ENCODE peak calls at places on chromosomes 2 and 18, in five cellular contexts. One of them, this sample, is unnamed.
A peak's percentile ranks its signal among the peaks of the same experiment; 100 is the strongest.

GRCh38 chr18:49510393-49511115 is 23.5 kb upstream of the C18orf32 start:
- DNase-seq in K562: peak; percentile 39
- DNase-seq in HepG2: no peak
- DNase-seq in SK-N-SH: peak; percentile 69
- DNase-seq in H1: no peak
- DNase-seq in this sample: peak; percentile 69

GRCh38 chr2:121999273-121999672 is 243.8 kb downstream of the TSN start:
- DNase-seq in K562: no peak
- DNase-seq in SK-N-SH: peak; percentile 82
- DNase-seq in HepG2: no peak
- DNase-seq in H1: no peak
- DNase-seq in this sample: no peak

GRCh38 chr2:162123806-162124758 is 28.0 kb downstream of the GCG start:
- DNase-seq in H1: no peak
- DNase-seq in SK-N-SH: peak; percentile 42
- DNase-seq in K562: peak; percentile 53
- DNase-seq in HepG2: peak; percentile 69
- DNase-seq in this sample: peak; percentile 70

GRCh38 chr2:142131016-142131714 is at the start of gene LRP1B:
- DNase-seq in HepG2: peak; percentile 37
- DNase-seq in SK-N-SH: peak; percentile 40
- DNase-seq in H1: peak; percentile 3
- DNase-seq in K562: no peak
- DNase-seq in this sample: peak; percentile 3

GRCh38 chr2:61538920-61539559 is 884 bp upstream of the XPO1 start:
- DNase-seq in K562: no peak
- DNase-seq in HepG2: peak; percentile 54
- DNase-seq in H1: no peak
- DNase-seq in SK-N-SH: peak; percentile 8
- DNase-seq in this sample: no peak

GRCh38 chr2:204967199-204967995 is 422.1 kb downstream of the PARD3B start:
- DNase-seq in SK-N-SH: peak; percentile 23
- DNase-seq in H1: no peak
- DNase-seq in K562: no peak
- DNase-seq in HepG2: no peak
- DNase-seq in this sample: no peak

GRCh38 chr2:236600892-236601291 is 31.3 kb downstream of the ACKR3 start:
- DNase-seq in SK-N-SH: no peak
- DNase-seq in HepG2: no peak
- DNase-seq in K562: no peak
- DNase-seq in H1: no peak
- DNase-seq in this sample: no peak

GRCh38 chr2:140473851-140474250 is 1657.0 kb downstream of the LRP1B start:
- DNase-seq in SK-N-SH: no peak
- DNase-seq in K562: no peak
- DNase-seq in HepG2: no peak
- DNase-seq in H1: no peak
- DNase-seq in this sample: no peak

GRCh38 chr2:240412975-240413812 is 22.3 kb upstream of the GPC1 start:
- DNase-seq in H1: no peak
- DNase-seq in K562: peak; percentile 16
- DNase-seq in SK-N-SH: no peak
- DNase-seq in HepG2: no peak
- DNase-seq in this sample: no peak

GRCh38 chr2:157032019-157032418 is 225.5 kb upstream of the GALNT5 start:
- DNase-seq in H1: no peak
- DNase-seq in SK-N-SH: peak; percentile 1
- DNase-seq in HepG2: peak; percentile 46
- DNase-seq in K562: no peak
- DNase-seq in this sample: no peak

GRCh38 chr2:41872646-41873045 is 175.2 kb upstream of the PKDCC start:
- DNase-seq in SK-N-SH: no peak
- DNase-seq in HepG2: peak; percentile 32
- DNase-seq in H1: no peak
- DNase-seq in K562: no peak
- DNase-seq in this sample: no peak

GRCh38 chr2:28160986-28161425 is 231.7 kb upstream of the FOSL2 start:
- DNase-seq in SK-N-SH: no peak
- DNase-seq in HepG2: no peak
- DNase-seq in H1: no peak
- DNase-seq in K562: no peak
- DNase-seq in this sample: peak; percentile 1

GRCh38 chr2:222930862-222931261 is 70.0 kb downstream of the ACSL3 start:
- DNase-seq in K562: no peak
- DNase-seq in HepG2: no peak
- DNase-seq in H1: no peak
- DNase-seq in SK-N-SH: no peak
- DNase-seq in this sample: no peak

GRCh38 chr2:65024149-65024829 is 31.9 kb upstream of the CEP68 start:
- DNase-seq in HepG2: no peak
- DNase-seq in H1: no peak
- DNase-seq in SK-N-SH: no peak
- DNase-seq in K562: no peak
- DNase-seq in this sample: no peak

GRCh38 chr18:2104620-2105462 is 466.5 kb downstream of the METTL4 start:
- DNase-seq in HepG2: peak; percentile 30
- DNase-seq in K562: peak; percentile 85
- DNase-seq in H1: no peak
- DNase-seq in SK-N-SH: peak; percentile 62
- DNase-seq in this sample: peak; percentile 55

GRCh38 chr2:156279446-156279845 is 53.1 kb downstream of the NR4A2 start:
- DNase-seq in HepG2: no peak
- DNase-seq in H1: no peak
- DNase-seq in SK-N-SH: no peak
- DNase-seq in K562: no peak
- DNase-seq in this sample: no peak

GRCh38 chr2:238162516-238163441 is 4.0 kb downstream of the ERFE start:
- DNase-seq in HepG2: no peak
- DNase-seq in SK-N-SH: peak; percentile 38
- DNase-seq in H1: no peak
- DNase-seq in K562: no peak
- DNase-seq in this sample: no peak

GRCh38 chr18:3827236-3827635 is 377.3 kb downstream of the TGIF1 start:
- DNase-seq in HepG2: no peak
- DNase-seq in K562: no peak
- DNase-seq in SK-N-SH: no peak
- DNase-seq in H1: no peak
- DNase-seq in this sample: no peak

GRCh38 chr2:78967294-78967693 is 58.2 kb upstream of the REG3G start:
- DNase-seq in K562: no peak
- DNase-seq in H1: no peak
- DNase-seq in SK-N-SH: no peak
- DNase-seq in HepG2: peak; percentile 82
- DNase-seq in this sample: no peak

GRCh38 chr2:55460562-55460961 is 40.9 kb upstream of the CCDC88A start:
- DNase-seq in SK-N-SH: no peak
- DNase-seq in K562: no peak
- DNase-seq in H1: no peak
- DNase-seq in HepG2: peak; percentile 27
- DNase-seq in this sample: no peak

GRCh38 chr18:23538870-23539269 is 35.6 kb downstream of the RMC1 start:
- DNase-seq in HepG2: no peak
- DNase-seq in K562: no peak
- DNase-seq in SK-N-SH: no peak
- DNase-seq in H1: no peak
- DNase-seq in this sample: no peak

GRCh38 chr18:77130229-77131099 is 2.1 kb downstream of the MBP start:
- DNase-seq in HepG2: no peak
- DNase-seq in H1: no peak
- DNase-seq in SK-N-SH: no peak
- DNase-seq in K562: no peak
- DNase-seq in this sample: no peak

GRCh38 chr2:17262854-17263253 is 255.4 kb downstream of the RAD51AP2 start:
- DNase-seq in SK-N-SH: no peak
- DNase-seq in H1: no peak
- DNase-seq in K562: no peak
- DNase-seq in HepG2: no peak
- DNase-seq in this sample: no peak

GRCh38 chr2:169280502-169280901 is 81.8 kb downstream of the LRP2 start:
- DNase-seq in K562: no peak
- DNase-seq in HepG2: no peak
- DNase-seq in H1: no peak
- DNase-seq in SK-N-SH: no peak
- DNase-seq in this sample: no peak

GRCh38 chr2:39805936-39806608 is 27.0 kb upstream of the THUMPD2 start:
- DNase-seq in HepG2: no peak
- DNase-seq in SK-N-SH: no peak
- DNase-seq in K562: no peak
- DNase-seq in H1: no peak
- DNase-seq in this sample: no peak

DNA sequence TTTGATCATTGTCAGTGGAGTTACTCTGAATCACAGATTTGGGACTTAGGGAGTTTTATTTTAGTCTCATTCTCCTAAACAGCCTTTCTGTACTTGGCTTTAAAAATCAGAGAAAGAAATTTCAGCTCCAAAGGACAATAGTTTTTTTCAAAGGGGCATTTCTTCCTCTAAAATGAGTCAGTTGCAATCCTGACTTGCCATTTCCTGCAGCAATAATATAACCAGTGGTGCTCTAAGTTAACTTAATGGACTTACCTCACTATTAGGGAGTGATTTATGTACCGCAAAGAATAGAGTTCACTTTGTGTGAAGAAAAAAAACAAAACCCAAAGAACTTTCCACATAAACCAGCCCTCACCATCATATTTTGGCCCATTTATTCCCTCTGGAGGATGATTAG is 35.0 kb upstream of the MTX2 start:
- DNase-seq in HepG2: no peak
- DNase-seq in SK-N-SH: no peak
- DNase-seq in H1: no peak
- DNase-seq in K562: no peak
- DNase-seq in this sample: no peak
- TF ChIP-seq JUND in HepG2: no peak
- TF ChIP-seq JUND in SK-N-SH: no peak
- TF ChIP-seq JUND in H1: no peak
- TF ChIP-seq JUND in K562: no peak
- TF ChIP-seq JUND in this sample: no peak

GRCh38 chr2:196951973-196952372 is 25.5 kb upstream of the PGAP1 start:
- DNase-seq in HepG2: no peak
- DNase-seq in H1: no peak
- DNase-seq in K562: no peak
- DNase-seq in SK-N-SH: no peak
- DNase-seq in this sample: no peak

GRCh38 chr2:196957442-196957841 is 30.9 kb upstream of the PGAP1 start:
- DNase-seq in H1: no peak
- DNase-seq in K562: no peak
- DNase-seq in SK-N-SH: no peak
- DNase-seq in HepG2: no peak
- DNase-seq in this sample: no peak

GRCh38 chr2:196954001-196954400 is 27.5 kb upstream of the PGAP1 start:
- DNase-seq in SK-N-SH: no peak
- DNase-seq in K562: no peak
- DNase-seq in HepG2: no peak
- DNase-seq in H1: no peak
- DNase-seq in this sample: no peak

GRCh38 chr2:196957881-196958525 is 31.5 kb upstream of the PGAP1 start:
- DNase-seq in H1: no peak
- DNase-seq in K562: no peak
- DNase-seq in SK-N-SH: no peak
- DNase-seq in HepG2: no peak
- DNase-seq in this sample: no peak

DNA sequence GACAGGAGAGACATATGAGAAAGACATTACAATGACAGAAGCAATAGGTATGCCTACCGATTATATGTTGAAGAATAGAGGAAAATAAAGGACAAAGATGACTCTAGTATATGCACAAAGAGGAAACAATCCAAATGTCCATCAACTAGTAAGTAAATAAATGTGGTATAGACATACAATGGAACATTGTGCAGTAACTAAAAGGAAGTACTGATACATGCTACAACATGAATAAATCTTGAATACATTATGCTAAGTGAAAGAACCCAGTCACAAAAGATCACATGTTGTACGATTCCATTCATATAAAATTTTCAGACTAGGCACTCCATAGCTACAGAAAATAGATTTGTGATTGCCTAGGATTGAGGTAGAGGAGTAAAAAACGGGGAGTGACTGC is 28.5 kb upstream of the PGAP1 start:
- DNase-seq in HepG2: no peak
- DNase-seq in K562: no peak
- DNase-seq in SK-N-SH: no peak
- DNase-seq in H1: no peak
- DNase-seq in this sample: no peak
- TF ChIP-seq JUND in HepG2: no peak
- TF ChIP-seq JUND in K562: no peak
- TF ChIP-seq JUND in SK-N-SH: no peak
- TF ChIP-seq JUND in H1: no peak
- TF ChIP-seq JUND in this sample: no peak

GRCh38 chr18:46276736-46277135 is 172.6 kb downstream of the HAUS1 start:
- DNase-seq in SK-N-SH: no peak
- DNase-seq in H1: no peak
- DNase-seq in HepG2: no peak
- DNase-seq in K562: no peak
- DNase-seq in this sample: no peak

GRCh38 chr18:46273861-46274260 is 169.7 kb downstream of the HAUS1 start:
- DNase-seq in SK-N-SH: no peak
- DNase-seq in K562: no peak
- DNase-seq in HepG2: no peak
- DNase-seq in H1: no peak
- DNase-seq in this sample: peak; percentile 85

GRCh38 chr18:46271488-46271887 is 167.3 kb downstream of the HAUS1 start:
- DNase-seq in SK-N-SH: no peak
- DNase-seq in K562: no peak
- DNase-seq in H1: no peak
- DNase-seq in HepG2: no peak
- DNase-seq in this sample: no peak

GRCh38 chr18:46275370-46275769 is 171.2 kb downstream of the HAUS1 start:
- DNase-seq in H1: no peak
- DNase-seq in SK-N-SH: no peak
- DNase-seq in HepG2: no peak
- DNase-seq in K562: no peak
- DNase-seq in this sample: no peak

GRCh38 chr18:46274266-46274665 is 170.1 kb downstream of the HAUS1 start:
- DNase-seq in SK-N-SH: no peak
- DNase-seq in K562: no peak
- DNase-seq in HepG2: no peak
- DNase-seq in H1: no peak
- DNase-seq in this sample: no peak
- TF ChIP-seq JUND in SK-N-SH: no peak
- TF ChIP-seq JUND in K562: no peak
- TF ChIP-seq JUND in HepG2: no peak
- TF ChIP-seq JUND in H1: no peak
- TF ChIP-seq JUND in this sample: no peak

DNA sequence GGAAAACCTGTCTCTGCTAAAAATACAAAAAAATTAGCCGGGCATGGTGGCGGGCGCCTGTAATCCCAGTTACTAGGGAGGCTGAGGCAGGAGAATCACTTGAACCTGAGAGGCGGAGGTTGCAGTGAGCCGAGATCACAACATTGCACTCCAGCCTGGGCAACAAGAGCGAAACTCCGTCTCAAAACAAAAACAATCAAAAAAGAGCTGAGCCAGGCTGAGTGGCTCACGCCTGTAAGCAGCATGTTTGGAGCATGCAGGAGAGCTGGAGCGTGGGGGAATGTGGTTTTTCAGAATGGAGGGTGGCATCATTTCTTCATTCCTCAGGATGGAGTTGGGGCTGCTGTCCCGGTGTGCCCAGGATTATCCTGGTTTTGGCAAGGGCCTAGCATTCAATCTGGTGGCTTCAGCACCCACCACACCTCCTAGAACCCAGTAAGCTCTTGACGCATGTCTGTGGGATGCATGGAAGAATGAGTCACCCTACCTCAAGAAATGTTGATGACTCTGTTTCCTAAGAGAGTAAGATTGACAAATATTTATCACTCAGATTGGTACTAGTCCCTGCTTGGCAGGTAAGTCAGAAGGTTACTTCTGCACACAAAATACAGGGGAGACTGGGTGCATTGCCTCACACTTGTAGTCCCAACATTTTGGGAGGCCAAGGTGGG is 90.2 kb upstream of the ODC1 start:
- DNase-seq in K562: no peak
- DNase-seq in HepG2: no peak
- DNase-seq in SK-N-SH: no peak
- DNase-seq in H1: no peak
- DNase-seq in this sample: no peak
- TF ChIP-seq JUND in K562: peak; percentile 5
- TF ChIP-seq JUND in HepG2: no peak
- TF ChIP-seq JUND in SK-N-SH: peak; percentile 45
- TF ChIP-seq JUND in H1: no peak
- TF ChIP-seq JUND in this sample: no peak

This sample was measured in T47D.